ENCODE peak calls at places on chromosomes 11 and 22, in eight cellular contexts. X, S, D, W, G, K, I and N are unnamed samples.

GRCh38 chr22:46622081-46622521 is 1.9 kb downstream of the GRAMD4 start:
- DNase-seq in X (no peak), S (no peak), I (no peak), D (no peak), G (no peak), K (no peak), W (no peak), N (peak)

GRCh38 chr11:2451916-2452694 is 7.3 kb downstream of the KCNQ1 start:
- DNase-seq in W (no peak), I (no peak), K (no peak), X (peak), D (no peak), S (no peak), G (no peak), N (no peak)

GRCh38 chr11:14446701-14447169 is 52.9 kb downstream of the COPB1 start:
- DNase-seq in G (peak), X (no peak), K (no peak), D (no peak), W (peak), S (no peak), I (no peak), N (no peak)

GRCh38 chr11:27385245-27385644 is 22.2 kb upstream of the CCDC34 start:
- DNase-seq in W (peak), S (no peak), G (peak), X (no peak), I (no peak), D (no peak), K (no peak), N (no peak)

GRCh38 chr11:124891390-124891861 is 6.2 kb downstream of the ROBO4 start:
- DNase-seq in D (no peak), G (no peak), K (no peak), S (no peak), X (peak), I (no peak), W (no peak), N (peak)

GRCh38 chr11:126049159-126049558 is 13.5 kb downstream of the CDON start:
- DNase-seq in K (no peak), S (no peak), G (no peak), I (no peak), D (no peak), X (no peak), W (no peak), N (no peak)

GRCh38 chr11:64789331-64790204 is 11.2 kb upstream of the SF1 start:
- DNase-seq in W (no peak), I (no peak), D (no peak), X (no peak), K (no peak), S (no peak), G (no peak), N (no peak)

GRCh38 chr22:40204331-40205116 is 26.8 kb downstream of the TNRC6B start:
- DNase-seq in G (peak), D (peak), K (no peak), S (no peak), X (no peak), I (no peak), W (peak), N (no peak)

GRCh38 chr11:122517403-122518379 is 137.8 kb upstream of the UBASH3B start:
- DNase-seq in D (no peak), K (no peak), X (no peak), W (no peak), G (peak), I (no peak), S (no peak), N (no peak)

GRCh38 chr22:46078241-46079092 is 71.9 kb upstream of the PPARA start:
- DNase-seq in D (no peak), G (peak), S (no peak), X (peak), I (peak), K (no peak), W (no peak), N (no peak)

GRCh38 chr22:38740116-38740723 is 15.6 kb downstream of the SUN2 start:
- DNase-seq in I (no peak), K (no peak), S (no peak), G (no peak), X (no peak), D (no peak), W (no peak), N (no peak)

GRCh38 chr22:49297286-49297870 is 530.3 kb downstream of the BRD1 start:
- DNase-seq in K (no peak), D (no peak), S (no peak), X (no peak), G (no peak), I (no peak), W (no peak), N (no peak)

GRCh38 chr11:60116996-60117790 is 28.7 kb downstream of the MS4A2 start:
- DNase-seq in I (no peak), K (no peak), G (no peak), S (no peak), X (no peak), D (no peak), W (no peak), N (no peak)

GRCh38 chr11:12756867-12757266 is 82.6 kb downstream of the TEAD1 start:
- DNase-seq in G (no peak), D (no peak), W (no peak), K (no peak), S (no peak), I (no peak), X (no peak), N (no peak)

GRCh38 chr11:60835472-60835871 is 6.4 kb upstream of the CCDC86 start:
- DNase-seq in G (no peak), S (no peak), K (no peak), I (no peak), W (no peak), D (peak), X (no peak), N (no peak)

GRCh38 chr22:30195245-30196140 is 51.1 kb downstream of the LIF start:
- DNase-seq in W (no peak), X (no peak), D (no peak), K (no peak), G (no peak), I (no peak), S (no peak), N (no peak)

GRCh38 chr11:10310301-10310841 is 5.5 kb downstream of the ADM start:
- DNase-seq in X (no peak), G (peak), D (no peak), I (no peak), K (no peak), S (no peak), W (no peak), N (peak)

GRCh38 chr11:28417601-28418323 is 309.6 kb downstream of the METTL15 start:
- DNase-seq in D (no peak), K (no peak), I (no peak), S (no peak), X (no peak), G (no peak), W (no peak), N (no peak)

GRCh38 chr22:26860233-26860765 is 202.9 kb downstream of the MIAT start:
- DNase-seq in X (no peak), W (no peak), G (no peak), S (no peak), D (no peak), K (no peak), I (no peak), N (no peak)

GRCh38 chr11:17786824-17787525 is 52.4 kb downstream of the KCNC1 start:
- DNase-seq in D (no peak), W (peak), S (no peak), K (peak), I (no peak), X (no peak), G (peak), N (no peak)

GRCh38 chr11:118435233-118435892 is 929 bp upstream of the KMT2A start:
- DNase-seq in I (peak), G (peak), W (no peak), X (peak), S (peak), D (no peak), K (peak), N (peak)

GRCh38 chr11:35347921-35348331 is 71.4 kb downstream of the SLC1A2 start:
- DNase-seq in W (peak), D (no peak), S (no peak), X (no peak), G (peak), K (no peak), I (no peak), N (peak)

GRCh38 chr22:42893366-42894150 is 36.5 kb upstream of the ARFGAP3 start:
- DNase-seq in D (no peak), I (no peak), K (no peak), W (no peak), S (no peak), X (no peak), G (no peak), N (no peak)

GRCh38 chr11:8763070-8763469 is 80.5 kb downstream of the RPL27A start:
- DNase-seq in X (no peak), W (no peak), D (no peak), G (no peak), S (no peak), K (no peak), I (no peak), N (no peak)

GRCh38 chr11:122976734-122977454 is 4.7 kb downstream of the BSX start:
- DNase-seq in S (no peak), D (no peak), I (no peak), G (no peak), W (no peak), X (peak), K (peak), N (peak)

GRCh38 chr11:44630511-44631210 is 65.2 kb downstream of the CD82 start:
- DNase-seq in S (no peak), K (no peak), D (no peak), X (no peak), I (no peak), G (no peak), W (no peak), N (no peak)

GRCh38 chr11:125935629-125936199 is 10.1 kb upstream of the VSIG10L2 start:
- DNase-seq in G (peak), W (no peak), D (no peak), K (no peak), S (no peak), X (no peak), I (no peak), N (no peak)

GRCh38 chr11:60158666-60159065 is 24.2 kb downstream of the MS4A6A start:
- DNase-seq in K (no peak), G (no peak), D (no peak), X (no peak), W (no peak), S (no peak), I (no peak), N (no peak)

GRCh38 chr11:106172389-106172991 is 95.0 kb downstream of the AASDHPPT start:
- DNase-seq in G (no peak), S (no peak), I (peak), X (no peak), W (no peak), D (no peak), K (no peak), N (no peak)

GRCh38 chr22:44822479-44822878 is 70.1 kb downstream of the ARHGAP8 start:
- DNase-seq in W (no peak), S (no peak), I (no peak), D (no peak), G (no peak), K (no peak), X (no peak), N (no peak)

GRCh38 chr11:110894224-110894623 is 182.0 kb upstream of the ARHGAP20 start:
- DNase-seq in I (no peak), X (no peak), G (no peak), W (no peak), K (no peak), D (no peak), S (no peak), N (no peak)

GRCh38 chr22:17370036-17370765 is 941 bp downstream of the CECR2 start:
- DNase-seq in X (peak), W (no peak), D (no peak), K (peak), I (no peak), S (no peak), G (no peak), N (peak)

GRCh38 chr22:48950151-48950915 is 877.3 kb downstream of the BRD1 start:
- DNase-seq in X (no peak), K (no peak), W (no peak), D (no peak), G (no peak), I (no peak), S (no peak), N (no peak)

GRCh38 chr11:10456519-10456918 is 1.5 kb downstream of the AMPD3 start:
- DNase-seq in K (peak), S (no peak), X (no peak), G (no peak), W (no peak), I (no peak), D (no peak), N (no peak)

GRCh38 chr11:57562596-57562995 is 4.9 kb downstream of the UBE2L6 start:
- DNase-seq in X (no peak), S (no peak), I (no peak), W (no peak), G (no peak), D (no peak), K (no peak), N (peak)

GRCh38 chr22:10741210-10741609 is 4786.8 kb upstream of the OR11H1 start:
- DNase-seq in X (no peak), S (no peak), W (no peak), G (no peak), I (no peak), D (no peak), K (no peak), N (no peak)

GRCh38 chr11:40384991-40385390 is 1074.5 kb downstream of the LRRC4C start:
- DNase-seq in I (no peak), S (no peak), G (peak), X (no peak), W (peak), D (no peak), K (no peak), N (no peak)

GRCh38 chr11:73245461-73245860 is 26.7 kb upstream of the P2RY6 start:
- DNase-seq in I (no peak), K (no peak), S (no peak), W (no peak), X (no peak), G (no peak), D (no peak), N (no peak)

GRCh38 chr11:134652586-134653255 is 240.7 kb upstream of the B3GAT1 start:
- DNase-seq in S (no peak), D (no peak), X (no peak), I (no peak), K (no peak), W (no peak), G (no peak), N (no peak)